ENCODE peak calls at places on chromosomes 7 and 10, in eight cellular contexts. E, Q, W, N, C, R, O and M are unnamed samples.

GRCh38 chr7:117072620-117073118 is 119.4 kb downstream of the ST7 start:
- DNase-seq in Q (no peak), O (no peak), R (no peak), C (peak), W (peak), N (peak), E (no peak), M (peak)

GRCh38 chr10:97434055-97434454 is 8.1 kb downstream of the PGAM1 start:
- DNase-seq in E (peak), Q (no peak), O (peak), C (no peak), W (no peak), N (no peak), R (no peak), M (no peak)

GRCh38 chr7:23721456-23721855 is 11.4 kb downstream of the STK31 start:
- DNase-seq in R (no peak), Q (no peak), W (no peak), O (no peak), N (no peak), C (no peak), E (no peak), M (no peak)

GRCh38 chr10:113484487-113484886 is 68.4 kb upstream of the HABP2 start:
- DNase-seq in R (no peak), E (no peak), W (no peak), C (no peak), N (no peak), Q (no peak), O (no peak), M (no peak)

GRCh38 chr7:98569606-98570337 is 47.3 kb upstream of the NPTX2 start:
- DNase-seq in N (peak), O (no peak), C (no peak), R (no peak), W (peak), Q (peak), E (no peak), M (peak)

GRCh38 chr7:95636140-95636539 is 39.8 kb upstream of the PDK4 start:
- DNase-seq in E (no peak), R (no peak), O (peak), N (no peak), Q (no peak), C (no peak), W (no peak), M (no peak)

GRCh38 chr7:105792488-105793370 is 83.7 kb downstream of the ATXN7L1 start:
- DNase-seq in C (no peak), W (no peak), Q (no peak), N (no peak), O (no peak), E (no peak), R (no peak), M (no peak)

GRCh38 chr10:123583639-123584418 is 82.3 kb upstream of the GPR26 start:
- DNase-seq in W (peak), R (peak), O (peak), Q (peak), N (peak), C (peak), E (peak), M (peak)

GRCh38 chr7:13851756-13852155 is 137.7 kb downstream of the ETV1 start:
- DNase-seq in N (no peak), O (no peak), W (no peak), R (no peak), Q (no peak), C (peak), E (no peak), M (no peak)

GRCh38 chr10:125082881-125083575 is 77.3 kb downstream of the CTBP2 start:
- DNase-seq in Q (no peak), C (no peak), N (no peak), R (no peak), O (no peak), E (no peak), W (no peak), M (no peak)

GRCh38 chr10:18699849-18700554 is 40.8 kb downstream of the ARL5B start:
- DNase-seq in O (no peak), C (no peak), Q (no peak), N (no peak), R (no peak), W (no peak), E (no peak), M (no peak)

GRCh38 chr10:61262486-61263261 is 190.5 kb downstream of the TMEM26 start:
- DNase-seq in R (no peak), C (no peak), N (no peak), E (no peak), O (no peak), W (no peak), Q (no peak), M (no peak)

GRCh38 chr10:132516771-132517725 is 20.5 kb upstream of the INPP5A start:
- DNase-seq in E (peak), C (no peak), O (peak), Q (no peak), W (peak), R (peak), N (peak), M (no peak)

GRCh38 chr7:90816511-90817142 is 220.5 kb downstream of the CDK14 start:
- DNase-seq in O (peak), Q (no peak), N (no peak), E (peak), C (no peak), W (peak), R (no peak), M (peak)

GRCh38 chr10:132488231-132488821 is 49.3 kb upstream of the INPP5A start:
- DNase-seq in E (no peak), W (no peak), Q (no peak), R (no peak), O (no peak), C (no peak), N (no peak), M (no peak)

GRCh38 chr7:38017320-38017719 is 96.9 kb downstream of the EPDR1 start:
- DNase-seq in N (no peak), C (no peak), R (no peak), E (no peak), Q (no peak), O (no peak), W (no peak), M (no peak)

GRCh38 chr10:120132811-120133210 is 240.3 kb downstream of the SEC23IP start:
- DNase-seq in C (no peak), O (peak), W (no peak), N (no peak), Q (no peak), E (no peak), R (no peak), M (no peak)

GRCh38 chr10:114071188-114071587 is 27.5 kb downstream of the ADRB1 start:
- DNase-seq in W (no peak), N (no peak), R (no peak), Q (no peak), E (no peak), C (no peak), O (no peak), M (no peak)

GRCh38 chr7:103148131-103148993 is 537 bp downstream of the NAPEPLD start:
- DNase-seq in R (no peak), C (no peak), O (peak), E (peak), W (no peak), Q (no peak), N (no peak), M (peak)

GRCh38 chr10:109737009-109737408 is 186.3 kb downstream of the XPNPEP1 start:
- DNase-seq in Q (no peak), C (no peak), R (no peak), N (no peak), O (no peak), W (no peak), E (no peak), M (no peak)

GRCh38 chr10:67549390-67549789 is 146.6 kb downstream of the CTNNA3 start:
- DNase-seq in E (no peak), R (no peak), N (no peak), Q (no peak), O (no peak), C (no peak), W (no peak), M (no peak)

GRCh38 chr10:121615401-121615800 is 17.2 kb upstream of the FGFR2 start:
- DNase-seq in C (no peak), E (no peak), O (no peak), R (no peak), N (no peak), Q (no peak), W (no peak), M (no peak)

GRCh38 chr7:108261560-108262255 is 131.5 kb upstream of the LAMB4 start:
- DNase-seq in N (no peak), E (no peak), C (no peak), O (no peak), W (no peak), R (no peak), Q (no peak), M (no peak)

GRCh38 chr10:112912441-112912911 is 37.6 kb upstream of the TCF7L2 start:
- DNase-seq in Q (no peak), N (no peak), W (no peak), R (no peak), E (peak), C (no peak), O (no peak), M (peak)

GRCh38 chr7:139095194-139095659 is 14.3 kb downstream of the ZC3HAV1 start:
- DNase-seq in E (peak), Q (no peak), N (no peak), W (no peak), O (peak), R (no peak), C (no peak), M (peak)

GRCh38 chr10:71351628-71352319 is 32.7 kb downstream of the SLC29A3 start:
- DNase-seq in N (peak), E (no peak), R (no peak), Q (no peak), O (no peak), C (peak), W (no peak), M (no peak)

GRCh38 chr10:77197544-77197943 is 440.1 kb downstream of the KCNMA1 start:
- DNase-seq in R (no peak), Q (no peak), C (no peak), O (no peak), W (no peak), N (no peak), E (no peak), M (no peak)

GRCh38 chr10:43212043-43212721 is 54.7 kb downstream of the RASGEF1A start:
- DNase-seq in C (no peak), E (no peak), Q (no peak), W (no peak), N (no peak), R (no peak), O (no peak), M (no peak)

GRCh38 chr7:122255454-122255853 is 49.1 kb downstream of the FEZF1 start:
- DNase-seq in N (no peak), O (no peak), W (no peak), R (no peak), Q (no peak), E (no peak), C (peak), M (no peak)

GRCh38 chr10:72025400-72025799 is 61.2 kb downstream of the CHST3 start:
- DNase-seq in R (no peak), N (no peak), W (no peak), Q (no peak), O (no peak), E (no peak), C (no peak), M (no peak)

GRCh38 chr7:105664816-105665525 is 83.7 kb upstream of the EFCAB10 start:
- DNase-seq in E (peak), W (no peak), C (peak), Q (peak), N (no peak), R (no peak), O (no peak), M (peak)

GRCh38 chr7:117155694-117156093 is 167.2 kb downstream of the WNT2 start:
- DNase-seq in Q (no peak), C (no peak), R (no peak), W (no peak), E (no peak), O (no peak), N (no peak), M (no peak)

GRCh38 chr10:310976-311639 is 175.9 kb downstream of the ZMYND11 start:
- DNase-seq in E (no peak), N (no peak), R (no peak), Q (no peak), C (no peak), W (no peak), O (no peak), M (no peak)

GRCh38 chr10:99983280-99983988 is 26.3 kb downstream of the DNMBP start:
- DNase-seq in C (no peak), N (peak), O (no peak), W (no peak), E (no peak), R (no peak), Q (no peak), M (no peak)